ENCODE peak calls at places on chromosomes 11 and 22, in seven cellular contexts. Q, M, C, B, H, K and L are unnamed samples.

GRCh38 chr22:19291580-19292261 is at the start of gene CLTCL1:
- DNase-seq in Q (peak; percentile 48), M (peak; percentile 88), C (peak; percentile 85), B (no peak), H (peak; percentile 68), K (peak; percentile 96), L (peak; percentile 61)

GRCh38 chr11:71465054-71465453 is 12.1 kb downstream of the NADSYN1 start:
- DNase-seq in Q (no peak), M (no peak), C (no peak), B (no peak), H (no peak), K (no peak), L (no peak)

GRCh38 chr11:31702966-31703365 is 108.2 kb downstream of the PAX6 start:
- DNase-seq in Q (peak; percentile 69), M (no peak), C (no peak), B (no peak), H (no peak), K (no peak), L (no peak)

GRCh38 chr22:22935546-22936157 is 48.0 kb downstream of the IGLL5 start:
- DNase-seq in Q (no peak), M (no peak), C (peak; percentile 56), B (no peak), H (no peak), K (no peak), L (no peak)

GRCh38 chr22:46149493-46149997 is 781 bp upstream of the PPARA start:
- DNase-seq in Q (no peak), M (peak; percentile 70), C (peak; percentile 71), B (no peak), H (peak; percentile 37), K (peak; percentile 78), L (no peak)

GRCh38 chr11:64872790-64873488 is 5.5 kb downstream of the EHD1 start:
- DNase-seq in Q (no peak), M (no peak), C (no peak), B (no peak), H (no peak), K (no peak), L (no peak)

GRCh38 chr11:70124321-70125061 is 46.4 kb downstream of the ANO1 start:
- DNase-seq in Q (no peak), M (no peak), C (no peak), B (no peak), H (no peak), K (no peak), L (no peak)

GRCh38 chr22:39449708-39450107 is 7.1 kb upstream of the MGAT3 start:
- DNase-seq in Q (no peak), M (no peak), C (no peak), B (no peak), H (no peak), K (no peak), L (no peak)

GRCh38 chr22:42114721-42115120 is 15.9 kb downstream of the CYP2D6 start:
- DNase-seq in Q (peak; percentile 5), M (no peak), C (peak; percentile 73), B (no peak), H (no peak), K (peak; percentile 82), L (no peak)

GRCh38 chr11:19872526-19873135 is 160.0 kb downstream of the NAV2 start:
- DNase-seq in Q (no peak), M (no peak), C (peak; percentile 78), B (no peak), H (no peak), K (peak; percentile 57), L (no peak)

GRCh38 chr11:59180168-59180567 is 8.2 kb downstream of the DTX4 start:
- DNase-seq in Q (no peak), M (no peak), C (no peak), B (no peak), H (no peak), K (peak; percentile 64), L (peak; percentile 22)

GRCh38 chr11:67732045-67732787 is 57.8 kb upstream of the ALDH3B2 start:
- DNase-seq in Q (peak; percentile 32), M (no peak), C (peak; percentile 45), B (peak; percentile 4), H (peak; percentile 17), K (peak; percentile 58), L (no peak)

GRCh38 chr11:113267536-113267935 is 46.8 kb upstream of the TTC12 start:
- DNase-seq in Q (no peak), M (no peak), C (no peak), B (no peak), H (no peak), K (no peak), L (no peak)

DNA sequence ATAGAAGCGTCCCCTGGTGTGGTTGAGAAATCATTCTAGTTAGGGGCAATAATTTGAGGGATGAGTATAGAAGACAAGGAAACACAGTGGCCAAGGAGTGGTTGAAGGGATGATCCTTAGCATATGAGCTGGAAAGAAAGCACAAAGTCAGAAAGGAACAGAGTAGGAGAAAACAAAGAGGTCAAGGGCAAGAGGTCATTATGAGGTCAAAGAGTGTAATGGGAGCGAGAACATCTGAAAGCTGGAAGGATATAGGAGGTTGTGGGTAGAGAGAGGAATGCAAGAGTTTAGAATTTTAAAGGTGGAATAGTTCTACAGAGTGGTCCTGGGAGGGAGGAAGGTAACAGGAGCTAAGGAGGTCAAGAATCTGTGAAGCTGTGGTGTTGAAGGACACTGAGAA is 2.0 kb downstream of the DCHS1 start:
- DNase-seq in Q (no peak), M (no peak), C (no peak), B (no peak), H (no peak), K (no peak), L (no peak)
- H3K27ac ChIP-seq in Q (no peak overlapping the region), M (no peak overlapping the region), C (no peak overlapping the region), B (no peak overlapping the region), H (no peak overlapping the region), K (no peak overlapping the region), L (no peak overlapping the region)

GRCh38 chr11:108824601-108825000 is 159.7 kb downstream of the DDX10 start:
- DNase-seq in Q (no peak), M (no peak), C (no peak), B (no peak), H (no peak), K (no peak), L (no peak)

GRCh38 chr11:108826136-108826535 is 161.3 kb downstream of the DDX10 start:
- DNase-seq in Q (no peak), M (no peak), C (no peak), B (no peak), H (no peak), K (no peak), L (no peak)

GRCh38 chr11:108819957-108820356 is 155.1 kb downstream of the DDX10 start:
- DNase-seq in Q (no peak), M (no peak), C (no peak), B (no peak), H (no peak), K (no peak), L (no peak)

DNA sequence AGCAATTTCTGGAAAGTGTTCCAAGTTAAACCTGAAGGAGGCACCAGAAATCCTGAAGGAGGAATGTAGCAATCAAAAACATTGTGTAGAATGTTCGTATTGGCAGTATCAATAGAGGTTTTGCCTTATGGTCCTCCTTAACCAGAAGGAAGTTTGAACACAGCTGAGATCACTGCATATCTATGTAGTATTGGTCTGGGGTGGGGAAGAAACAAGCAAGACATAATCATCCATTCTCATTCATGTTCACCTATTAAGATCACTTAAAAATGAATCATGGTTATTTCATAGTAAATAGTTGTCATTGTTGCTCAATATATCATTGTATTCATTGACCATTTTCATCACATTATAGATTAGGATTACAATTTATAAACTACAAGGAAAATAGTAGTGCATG is 160.5 kb downstream of the DDX10 start:
- DNase-seq in Q (peak; percentile 46), M (no peak), C (no peak), B (no peak), H (no peak), K (no peak), L (no peak)
- H3K27ac ChIP-seq in Q (no peak overlapping the region), M (no peak overlapping the region), C (no peak overlapping the region), B (no peak overlapping the region), H (no peak overlapping the region), K (no peak overlapping the region), L (no peak overlapping the region)

GRCh38 chr11:36149538-36150242 is 139.5 kb downstream of the COMMD9 start:
- DNase-seq in Q (peak; percentile 99), M (no peak), C (peak; percentile 82), B (peak; percentile 97), H (no peak), K (peak; percentile 42), L (peak; percentile 17)

GRCh38 chr11:36147491-36147890 is 141.7 kb downstream of the COMMD9 start:
- DNase-seq in Q (no peak), M (no peak), C (no peak), B (no peak), H (no peak), K (no peak), L (no peak)

GRCh38 chr11:36142439-36142838 is 146.8 kb downstream of the COMMD9 start:
- DNase-seq in Q (no peak), M (no peak), C (no peak), B (no peak), H (no peak), K (no peak), L (no peak)

GRCh38 chr11:36148701-36149100 is 140.5 kb downstream of the COMMD9 start:
- DNase-seq in Q (no peak), M (no peak), C (no peak), B (no peak), H (no peak), K (no peak), L (no peak)

GRCh38 chr11:36146437-36146836 is 142.8 kb downstream of the COMMD9 start:
- DNase-seq in Q (no peak), M (no peak), C (no peak), B (no peak), H (no peak), K (no peak), L (no peak)
- H3K27ac ChIP-seq in Q (no peak overlapping the region), M (no peak overlapping the region), C (no peak overlapping the region), B (peak overlapping the region; percentile 68), H (no peak overlapping the region), K (peak overlapping the region; percentile 31), L (no peak overlapping the region)

GRCh38 chr11:96331556-96332168 is 11.3 kb downstream of the MAML2 start:
- DNase-seq in Q (no peak), M (no peak), C (no peak), B (no peak), H (no peak), K (no peak), L (no peak)
- H3K27ac ChIP-seq in Q (no peak overlapping the region), M (peak overlapping the region; percentile 56), C (no peak overlapping the region), B (no peak overlapping the region), H (no peak overlapping the region), K (peak overlapping the region; percentile 84), L (no peak overlapping the region)

DNA sequence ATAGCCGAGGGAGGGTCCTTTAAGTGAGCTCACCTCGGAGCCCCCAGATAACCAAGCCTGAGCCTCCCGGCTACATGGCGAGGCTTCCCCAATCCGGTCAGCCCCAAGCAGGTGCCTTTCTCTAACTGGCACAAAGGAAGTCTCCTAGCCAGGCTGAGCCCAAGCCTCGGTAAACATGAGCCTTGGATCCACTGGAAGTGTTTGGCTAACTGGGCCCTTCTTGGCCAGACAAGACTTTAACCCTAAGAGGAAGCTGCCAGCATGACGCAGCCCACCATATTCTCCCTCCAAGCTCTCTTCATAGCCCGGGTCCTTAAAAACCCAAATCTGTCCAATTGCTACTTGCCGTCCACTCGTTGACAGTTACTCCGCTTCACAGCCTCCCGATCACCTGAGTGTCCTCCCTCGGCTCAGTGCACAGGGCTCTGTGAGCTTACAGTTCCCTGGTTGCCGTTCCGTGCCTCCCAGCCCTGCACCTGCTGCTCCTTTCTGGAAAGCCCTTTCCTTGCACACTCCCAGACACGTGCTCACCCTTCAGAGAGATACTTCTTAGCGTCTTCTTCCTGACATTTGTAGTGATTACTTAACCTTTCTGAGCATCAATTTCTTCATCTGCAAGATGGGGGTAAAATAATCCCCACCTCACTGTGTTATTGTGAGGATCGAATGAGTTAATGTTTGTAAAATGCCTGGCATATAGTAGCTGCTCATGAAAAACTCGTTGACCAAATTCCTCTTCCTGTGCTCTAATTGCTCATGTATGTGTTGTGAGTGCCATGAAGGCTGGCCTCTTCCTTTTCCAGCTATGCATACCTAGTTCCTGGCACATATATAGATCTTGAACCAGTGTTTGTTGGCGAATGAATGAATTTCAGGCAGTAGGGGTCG is 25.6 kb downstream of the TXN2 start:
- DNase-seq in Q (no peak), M (no peak), C (no peak), B (no peak), H (no peak), K (no peak), L (no peak)
- H3K27ac ChIP-seq in Q (no peak overlapping the region), M (peak overlapping the region; percentile 92), C (no peak overlapping the region), B (peak overlapping the region; percentile 86), H (peak overlapping the region; percentile 90), K (no peak overlapping the region), L (peak overlapping the region; percentile 90)